ENCODE peak calls at places on chromosomes 13 and 19, in six cellular contexts. One of them, this sample, is unnamed.

GRCh38 chr13:43127827-43128226 is 104.4 kb downstream of the DNAJC15 start:
- DNase-seq in T-helper 17 cell: no peak
- DNase-seq in Caki2: no peak
- DNase-seq in NT2/D1: no peak
- DNase-seq in activated CD4-positive, alpha-beta T cell treated with anti-CD3 and anti-CD28 coated beads, Interleukin-2, amount 10 ng/mL, durations not matched to agents 7 days and 5 days: peak
- DNase-seq in left colon: no peak
- DNase-seq in this sample: no peak

GRCh38 chr13:73000027-73000674 is 58.7 kb upstream of the KLF5 start:
- DNase-seq in T-helper 17 cell: no peak
- DNase-seq in Caki2: peak
- DNase-seq in NT2/D1: no peak
- DNase-seq in activated CD4-positive, alpha-beta T cell treated with anti-CD3 and anti-CD28 coated beads, Interleukin-2, amount 10 ng/mL, durations not matched to agents 7 days and 5 days: no peak
- DNase-seq in left colon: no peak
- DNase-seq in this sample: no peak

GRCh38 chr13:40611635-40612422 is 54.6 kb downstream of the FOXO1 start:
- DNase-seq in T-helper 17 cell: no peak
- DNase-seq in Caki2: no peak
- DNase-seq in NT2/D1: no peak
- DNase-seq in activated CD4-positive, alpha-beta T cell treated with anti-CD3 and anti-CD28 coated beads, Interleukin-2, amount 10 ng/mL, durations not matched to agents 7 days and 5 days: no peak
- DNase-seq in left colon: no peak
- DNase-seq in this sample: no peak

GRCh38 chr13:76048126-76048525 is 412.0 kb downstream of the LMO7 start:
- DNase-seq in T-helper 17 cell: no peak
- DNase-seq in Caki2: no peak
- DNase-seq in NT2/D1: no peak
- DNase-seq in activated CD4-positive, alpha-beta T cell treated with anti-CD3 and anti-CD28 coated beads, Interleukin-2, amount 10 ng/mL, durations not matched to agents 7 days and 5 days: no peak
- DNase-seq in left colon: no peak
- DNase-seq in this sample: no peak

GRCh38 chr13:91609353-91609752 is 210.9 kb downstream of the GPC5 start:
- DNase-seq in T-helper 17 cell: no peak
- DNase-seq in Caki2: no peak
- DNase-seq in NT2/D1: no peak
- DNase-seq in activated CD4-positive, alpha-beta T cell treated with anti-CD3 and anti-CD28 coated beads, Interleukin-2, amount 10 ng/mL, durations not matched to agents 7 days and 5 days: no peak
- DNase-seq in left colon: no peak
- DNase-seq in this sample: peak

GRCh38 chr13:50594276-50594970 is 249.1 kb downstream of the DLEU7 start:
- DNase-seq in T-helper 17 cell: no peak
- DNase-seq in Caki2: no peak
- DNase-seq in NT2/D1: no peak
- DNase-seq in activated CD4-positive, alpha-beta T cell treated with anti-CD3 and anti-CD28 coated beads, Interleukin-2, amount 10 ng/mL, durations not matched to agents 7 days and 5 days: peak
- DNase-seq in left colon: peak
- DNase-seq in this sample: peak

GRCh38 chr13:106329941-106330340 is 205.5 kb downstream of the EFNB2 start:
- DNase-seq in T-helper 17 cell: no peak
- DNase-seq in Caki2: no peak
- DNase-seq in NT2/D1: no peak
- DNase-seq in activated CD4-positive, alpha-beta T cell treated with anti-CD3 and anti-CD28 coated beads, Interleukin-2, amount 10 ng/mL, durations not matched to agents 7 days and 5 days: no peak
- DNase-seq in left colon: peak
- DNase-seq in this sample: no peak

GRCh38 chr19:33301011-33301899 is 1.1 kb downstream of the CEBPA start:
- DNase-seq in T-helper 17 cell: no peak
- DNase-seq in Caki2: no peak
- DNase-seq in NT2/D1: no peak
- DNase-seq in activated CD4-positive, alpha-beta T cell treated with anti-CD3 and anti-CD28 coated beads, Interleukin-2, amount 10 ng/mL, durations not matched to agents 7 days and 5 days: no peak
- DNase-seq in left colon: peak
- DNase-seq in this sample: no peak

GRCh38 chr19:50500060-50500752 is 10.8 kb downstream of the JOSD2 start:
- DNase-seq in T-helper 17 cell: no peak
- DNase-seq in Caki2: no peak
- DNase-seq in NT2/D1: no peak
- DNase-seq in activated CD4-positive, alpha-beta T cell treated with anti-CD3 and anti-CD28 coated beads, Interleukin-2, amount 10 ng/mL, durations not matched to agents 7 days and 5 days: no peak
- DNase-seq in left colon: no peak
- DNase-seq in this sample: no peak

GRCh38 chr13:60584976-60585375 is 188.0 kb downstream of the TDRD3 start:
- DNase-seq in T-helper 17 cell: no peak
- DNase-seq in Caki2: no peak
- DNase-seq in NT2/D1: peak
- DNase-seq in activated CD4-positive, alpha-beta T cell treated with anti-CD3 and anti-CD28 coated beads, Interleukin-2, amount 10 ng/mL, durations not matched to agents 7 days and 5 days: no peak
- DNase-seq in left colon: no peak
- DNase-seq in this sample: no peak

GRCh38 chr13:21385710-21386109 is 73.4 kb downstream of the ZDHHC20 start:
- DNase-seq in T-helper 17 cell: no peak
- DNase-seq in Caki2: no peak
- DNase-seq in NT2/D1: no peak
- DNase-seq in activated CD4-positive, alpha-beta T cell treated with anti-CD3 and anti-CD28 coated beads, Interleukin-2, amount 10 ng/mL, durations not matched to agents 7 days and 5 days: no peak
- DNase-seq in left colon: no peak
- DNase-seq in this sample: no peak

GRCh38 chr13:49606747-49607648 is 21.3 kb upstream of the ARL11 start:
- DNase-seq in T-helper 17 cell: peak
- DNase-seq in Caki2: peak
- DNase-seq in NT2/D1: peak
- DNase-seq in activated CD4-positive, alpha-beta T cell treated with anti-CD3 and anti-CD28 coated beads, Interleukin-2, amount 10 ng/mL, durations not matched to agents 7 days and 5 days: peak
- DNase-seq in left colon: peak
- DNase-seq in this sample: peak

GRCh38 chr13:42696191-42696590 is 85.2 kb upstream of the FAM216B start:
- DNase-seq in T-helper 17 cell: no peak
- DNase-seq in Caki2: peak
- DNase-seq in NT2/D1: no peak
- DNase-seq in activated CD4-positive, alpha-beta T cell treated with anti-CD3 and anti-CD28 coated beads, Interleukin-2, amount 10 ng/mL, durations not matched to agents 7 days and 5 days: no peak
- DNase-seq in left colon: no peak
- DNase-seq in this sample: no peak

This sample was measured in brain pericyte.